ENCODE peak calls at places on chromosomes 7 and 10, in nine cellular contexts. N, P, G, O, D, R, J, Z and Q are unnamed samples. For H3K4me1, the result is how much of the 10 kb centered on the place peaks cover.

GRCh38 chr7:31882187-31882586 is 188.0 kb downstream of the PDE1C start:
- DNase-seq in N (no peak), P (peak), G (no peak), O (no peak), D (peak), R (no peak), J (no peak), Z (peak), Q (no peak)

GRCh38 chr10:1196656-1197055 is 140.5 kb downstream of the WDR37 start:
- DNase-seq in N (no peak), P (no peak), G (no peak), O (no peak), D (no peak), R (no peak), J (no peak), Z (no peak), Q (no peak)

GRCh38 chr7:116810267-116811116 is 51.9 kb upstream of the CAPZA2 start:
- DNase-seq in N (no peak), P (no peak), G (no peak), O (no peak), D (no peak), R (no peak), J (no peak), Z (peak), Q (no peak)

GRCh38 chr10:76433161-76434005 is 1002.0 kb downstream of the LRMDA start:
- DNase-seq in N (no peak), P (no peak), G (no peak), O (no peak), D (no peak), R (no peak), J (no peak), Z (no peak), Q (no peak)

GRCh38 chr7:40915061-40915460 is 780.3 kb downstream of the SUGCT start:
- DNase-seq in N (no peak), P (peak), G (peak), O (no peak), D (no peak), R (no peak), J (no peak), Z (no peak), Q (no peak)

GRCh38 chr7:2651336-2651735 is 19.6 kb downstream of the TTYH3 start:
- DNase-seq in N (no peak), P (no peak), G (peak), O (peak), D (no peak), R (no peak), J (no peak), Z (no peak), Q (no peak)

GRCh38 chr10:91552706-91553105 is 80.2 kb downstream of the PPP1R3C start:
- DNase-seq in N (no peak), P (no peak), G (peak), O (no peak), D (no peak), R (no peak), J (no peak), Z (peak), Q (no peak)

GRCh38 chr10:115157357-115157756 is 64.2 kb downstream of the ATRNL1 start:
- DNase-seq in N (no peak), P (no peak), G (no peak), O (no peak), D (no peak), R (no peak), J (no peak), Z (no peak), Q (no peak)

GRCh38 chr10:69955897-69956832 is 96.5 kb upstream of the MACROH2A2 start:
- DNase-seq in N (no peak), P (no peak), G (no peak), O (no peak), D (no peak), R (no peak), J (no peak), Z (no peak), Q (no peak)

DNA sequence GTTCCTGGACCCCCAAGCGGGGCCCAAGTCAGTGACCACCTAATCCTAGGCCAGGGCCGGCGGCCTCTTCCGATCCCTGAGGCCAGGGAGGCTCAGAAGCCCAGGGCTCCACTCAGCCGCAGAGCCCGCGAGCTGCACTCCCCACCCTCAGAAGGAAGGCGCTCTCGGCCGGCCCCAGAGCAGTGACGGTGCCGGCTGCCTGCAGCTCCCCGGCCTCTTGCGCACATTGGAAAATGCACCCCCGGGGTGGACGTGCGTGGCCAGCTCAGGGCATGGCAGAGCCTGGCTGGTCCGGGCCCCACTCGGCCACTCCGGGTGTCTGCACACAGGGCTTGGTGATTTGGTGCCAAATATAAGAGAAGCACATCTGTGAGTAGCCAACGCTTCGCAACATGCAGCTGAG is 269.1 kb downstream of the PTPRN2 start:
- DNase-seq in N (no peak), P (no peak), G (no peak), O (no peak), D (no peak), R (no peak), J (no peak), Z (no peak), Q (no peak)
- H3K4me3 ChIP-seq in N (no peak), P (no peak), G (no peak), O (no peak), D (no peak), R (no peak), J (no peak), Z (no peak), Q (no peak)

DNA sequence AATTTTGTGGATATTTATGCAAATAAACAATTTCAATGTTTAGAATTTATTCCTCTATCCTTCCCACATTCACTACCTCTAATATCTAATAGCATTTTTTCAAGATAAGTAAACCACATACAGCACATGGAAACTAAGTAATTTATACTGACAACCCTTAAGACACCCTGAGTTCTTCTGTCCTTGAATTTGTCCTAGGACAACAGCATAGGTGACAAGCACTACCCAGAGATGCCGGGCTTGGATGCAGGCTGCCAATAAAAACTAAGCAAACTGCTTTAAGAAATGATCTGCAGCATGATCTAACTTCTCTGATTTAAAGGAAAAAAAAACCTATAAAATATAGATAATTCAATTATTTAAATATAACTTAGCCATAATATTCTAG is 22.7 kb downstream of the NT5C3A start:
- DNase-seq in N (no peak), P (no peak), G (no peak), O (no peak), D (no peak), R (no peak), J (no peak), Z (peak), Q (no peak)
- H3K4me1 ChIP-seq in N (half or more), P (under half), G (under half), O (half or more), D (under half), R (under half), J (under half), Z (under half), Q (under half)

GRCh38 chr7:134742688-134743350 is 36.6 kb upstream of the CALD1 start:
- DNase-seq in N (no peak), P (peak), G (peak), O (no peak), D (peak), R (no peak), J (no peak), Z (peak), Q (no peak)
- H3K4me3 ChIP-seq in N (no peak), P (no peak), G (no peak), O (no peak), D (no peak), R (no peak), J (no peak), Z (peak), Q (no peak)

GRCh38 chr7:92790987-92791386 is 45.4 kb downstream of the CDK6 start:
- DNase-seq in N (no peak), P (peak), G (peak), O (no peak), D (no peak), R (no peak), J (no peak), Z (peak), Q (no peak)
- H3K4me1 ChIP-seq in N (under half), P (under half), G (under half), O (under half), D (half or more), R (under half), J (under half), Z (under half), Q (under half)

GRCh38 chr10:75429159-75429827 is 2.1 kb upstream of the LRMDA start:
- DNase-seq in N (no peak), P (no peak), G (no peak), O (no peak), D (no peak), R (no peak), J (no peak), Z (no peak), Q (no peak)

GRCh38 chr10:75431180-75432111 is at the start of gene LRMDA:
- DNase-seq in N (peak), P (no peak), G (peak), O (no peak), D (peak), R (peak), J (no peak), Z (peak), Q (no peak)

GRCh38 chr10:75432176-75432575 is 752 bp downstream of the LRMDA start:
- DNase-seq in N (no peak), P (no peak), G (no peak), O (no peak), D (no peak), R (no peak), J (no peak), Z (no peak), Q (no peak)

GRCh38 chr10:75428434-75429158 is 2.8 kb upstream of the LRMDA start:
- DNase-seq in N (no peak), P (peak), G (no peak), O (no peak), D (no peak), R (no peak), J (no peak), Z (peak), Q (no peak)

DNA sequence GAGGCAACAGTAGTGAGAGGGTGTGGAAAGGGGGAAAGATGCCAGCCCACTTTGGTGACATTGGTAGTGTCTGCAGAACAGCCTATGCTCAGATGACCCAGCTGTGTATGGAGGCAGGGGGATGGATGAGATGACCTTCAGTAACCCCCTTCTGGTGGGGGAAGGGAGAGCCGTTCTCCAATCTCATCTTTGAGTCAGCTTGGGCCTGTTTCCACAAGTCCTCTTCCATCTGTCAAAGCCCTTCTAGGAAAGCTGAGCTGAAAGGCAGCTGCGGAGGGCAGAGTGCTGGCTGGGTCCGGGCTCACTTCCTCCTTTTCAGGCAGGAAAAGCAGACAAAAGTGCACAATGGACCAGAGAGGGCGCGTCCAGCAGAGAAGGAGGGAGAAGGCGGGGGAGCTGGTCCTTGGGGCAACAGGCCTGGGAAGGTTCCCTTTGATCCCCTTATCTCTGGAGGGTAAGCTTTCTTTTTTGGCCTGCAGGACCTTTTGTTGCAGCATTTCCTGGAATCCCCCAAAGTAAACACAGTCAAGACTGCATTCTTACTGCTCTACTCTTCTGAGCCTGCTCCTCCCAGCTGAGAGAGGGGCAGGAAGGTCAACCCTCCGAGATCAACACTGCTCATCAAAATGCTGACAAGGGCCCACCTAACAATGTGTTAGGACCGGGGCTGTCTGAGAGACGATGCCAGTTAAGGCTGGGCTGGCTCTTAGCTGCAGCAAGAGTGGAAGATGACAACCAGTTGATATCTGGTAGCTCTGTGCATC is 1.2 kb upstream of the LRMDA start:
- DNase-seq in N (peak), P (no peak), G (peak), O (peak), D (peak), R (no peak), J (no peak), Z (no peak), Q (no peak)
- H3K4me3 ChIP-seq in N (no peak), P (no peak), G (no peak), O (no peak), D (no peak), R (no peak), J (no peak), Z (no peak), Q (no peak)

DNA sequence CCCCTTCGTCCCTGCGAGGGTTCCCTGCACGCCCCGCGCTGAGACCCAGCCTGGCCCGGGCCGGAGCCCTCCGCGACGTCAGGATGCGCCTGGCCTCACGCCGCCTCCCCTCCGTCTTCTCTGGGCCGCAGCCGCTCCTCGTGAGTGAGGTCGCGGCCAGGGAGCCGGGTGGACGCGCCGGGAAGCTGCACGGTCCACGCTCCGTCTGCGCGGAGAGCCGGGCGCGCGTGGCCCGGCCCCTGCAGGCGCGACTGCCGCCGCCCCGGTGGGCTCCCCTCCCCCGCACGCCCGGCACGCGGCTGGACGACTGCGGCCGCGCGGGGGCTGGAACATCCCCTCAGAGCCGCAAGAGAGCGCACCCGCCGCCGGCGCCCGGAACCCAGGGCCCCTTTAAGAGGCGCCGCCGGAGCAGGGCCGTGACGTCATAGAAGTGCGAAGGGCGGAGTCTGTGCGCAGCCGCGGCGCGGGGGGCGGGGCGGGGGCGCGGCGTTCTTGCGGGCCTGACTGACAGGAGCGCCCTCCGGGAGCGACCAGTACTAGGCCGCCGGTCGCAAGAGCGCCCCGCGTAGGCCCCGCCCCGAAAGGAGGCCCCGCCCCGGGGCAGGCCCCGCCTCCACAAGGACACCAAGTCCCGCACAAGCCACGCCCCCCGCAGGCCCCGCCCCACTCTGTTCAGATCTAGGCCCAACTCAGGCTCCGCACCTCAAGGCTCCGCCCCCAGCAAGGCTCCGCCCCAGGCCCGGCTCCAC is 449 bp upstream of the INPP5A start:
- DNase-seq in N (peak), P (peak), G (peak), O (peak), D (peak), R (peak), J (peak), Z (peak), Q (peak)
- H3K4me1 ChIP-seq in N (half or more), P (under half), G (under half), O (under half), D (half or more), R (under half), J (under half), Z (half or more), Q (under half)

GRCh38 chr7:79452032-79452494 is 1.4 kb downstream of the MAGI2 start:
- DNase-seq in N (peak), P (peak), G (peak), O (no peak), D (peak), R (peak), J (peak), Z (peak), Q (no peak)

GRCh38 chr7:79451580-79451979 is 1.9 kb downstream of the MAGI2 start:
- DNase-seq in N (no peak), P (no peak), G (no peak), O (no peak), D (no peak), R (no peak), J (no peak), Z (no peak), Q (no peak)

GRCh38 chr7:79453266-79453557 is 255 bp downstream of the MAGI2 start:
- DNase-seq in N (no peak), P (no peak), G (no peak), O (no peak), D (peak), R (no peak), J (no peak), Z (no peak), Q (no peak)

GRCh38 chr7:79453558-79454324 is at the start of gene MAGI2:
- DNase-seq in N (peak), P (peak), G (peak), O (no peak), D (peak), R (peak), J (peak), Z (peak), Q (no peak)

DNA sequence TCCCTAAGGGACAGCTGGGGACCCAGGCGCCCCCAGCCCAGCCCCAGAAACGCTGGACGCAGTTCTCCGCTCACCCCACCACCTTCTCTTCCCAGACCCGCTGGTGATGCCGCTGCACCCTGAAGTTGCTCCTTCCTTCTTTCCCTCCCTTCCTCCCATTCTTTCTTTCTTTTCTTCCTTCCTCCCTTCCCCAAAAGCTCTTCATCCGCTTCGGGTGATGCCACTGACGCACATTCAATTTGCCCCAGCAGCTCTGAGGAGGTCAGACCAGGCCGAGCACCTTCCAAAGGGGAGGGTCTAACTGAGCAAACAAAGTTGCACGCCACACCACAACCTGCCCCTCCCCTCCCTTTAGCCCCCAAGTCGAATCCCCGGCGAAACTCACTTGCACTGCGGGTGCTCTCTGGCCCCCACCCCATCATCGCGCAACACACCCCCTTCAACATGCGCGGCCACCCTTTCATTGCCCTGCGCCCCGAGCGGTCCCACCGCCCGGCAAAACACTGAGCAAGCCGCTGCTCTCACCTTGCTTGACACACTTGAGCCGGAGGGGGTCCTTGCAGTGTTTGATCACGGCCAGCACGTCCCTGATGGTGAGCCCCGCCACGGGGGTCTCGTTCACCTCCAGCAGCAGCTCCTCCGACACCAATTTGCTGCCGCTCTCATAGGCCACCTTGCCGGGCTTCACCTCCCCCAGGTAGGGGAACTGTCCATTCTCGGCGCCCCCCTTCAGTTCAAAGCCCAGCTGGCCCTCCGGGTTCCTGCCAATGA is 787 bp downstream of the MAGI2 start:
- DNase-seq in N (peak), P (peak), G (peak), O (no peak), D (peak), R (no peak), J (no peak), Z (peak), Q (no peak)
- H3K4me3 ChIP-seq in N (peak), P (peak), G (peak), O (no peak), D (peak), R (peak), J (peak), Z (peak), Q (no peak)

GRCh38 chr7:84204655-84205054 is 10.1 kb upstream of the SEMA3A start:
- DNase-seq in N (no peak), P (peak), G (peak), O (no peak), D (no peak), R (no peak), J (no peak), Z (peak), Q (no peak)
- H3K4me1 ChIP-seq in N (under half), P (under half), G (under half), O (under half), D (under half), R (under half), J (under half), Z (under half), Q (under half)

GRCh38 chr7:19560111-19560883 is 148.5 kb downstream of the POLR1F start:
- DNase-seq in N (no peak), P (peak), G (peak), O (no peak), D (no peak), R (no peak), J (no peak), Z (peak), Q (no peak)
- H3K4me3 ChIP-seq in N (no peak), P (no peak), G (no peak), O (no peak), D (no peak), R (no peak), J (no peak), Z (no peak), Q (no peak)

GRCh38 chr10:11002916-11003315 is 14.8 kb upstream of the CELF2 start:
- DNase-seq in N (no peak), P (no peak), G (no peak), O (no peak), D (no peak), R (no peak), J (no peak), Z (no peak), Q (no peak)

GRCh38 chr10:11007661-11008060 is 10.0 kb upstream of the CELF2 start:
- DNase-seq in N (no peak), P (no peak), G (no peak), O (no peak), D (no peak), R (no peak), J (no peak), Z (no peak), Q (no peak)

GRCh38 chr10:11006428-11006825 is 11.2 kb upstream of the CELF2 start:
- DNase-seq in N (no peak), P (no peak), G (no peak), O (no peak), D (no peak), R (no peak), J (no peak), Z (no peak), Q (no peak)

GRCh38 chr10:11003739-11004515 is 13.7 kb upstream of the CELF2 start:
- DNase-seq in N (no peak), P (no peak), G (no peak), O (no peak), D (no peak), R (no peak), J (no peak), Z (peak), Q (no peak)

GRCh38 chr10:11005626-11006427 is 11.8 kb upstream of the CELF2 start:
- DNase-seq in N (no peak), P (no peak), G (no peak), O (no peak), D (no peak), R (no peak), J (no peak), Z (no peak), Q (no peak)
- H3K4me1 ChIP-seq in N (under half), P (under half), G (under half), O (under half), D (under half), R (under half), J (under half), Z (under half), Q (under half)